ENCODE peak calls at places on chromosomes 12 and 14, in four cellular contexts. N is HS-5, X is astrocyte, W is tibial artery. E is an unnamed sample.

GRCh38 chr14:95431199-95432145 is 85.0 kb downstream of the SYNE3 start:
- DNase-seq in N (no peak), X (peak; percentile 4), W (no peak), E (no peak)

GRCh38 chr12:55002355-55002754 is 17.4 kb upstream of the NEUROD4 start:
- DNase-seq in N (no peak), X (no peak), W (no peak), E (no peak)

GRCh38 chr12:39103552-39104165 is 198.3 kb upstream of the CPNE8 start:
- DNase-seq in N (peak; percentile 40), X (peak; percentile 47), W (no peak), E (peak; percentile 66)

GRCh38 chr12:128381537-128381936 is 114.6 kb downstream of the TMEM132C start:
- DNase-seq in N (no peak), X (no peak), W (no peak), E (no peak)

GRCh38 chr12:13074396-13075113 is 28.9 kb downstream of the GSG1 start:
- DNase-seq in N (no peak), X (peak; percentile 56), W (no peak), E (no peak)

GRCh38 chr14:64501326-64502171 is 2.1 kb downstream of the ZBTB25 start:
- DNase-seq in N (no peak), X (peak; percentile 77), W (peak; percentile 77), E (peak; percentile 97)

GRCh38 chr12:1917172-1918070 is 1.0 kb downstream of the CACNA2D4 start:
- DNase-seq in N (no peak), X (no peak), W (no peak), E (no peak)

GRCh38 chr14:60753264-60754126 is 18.9 kb downstream of the MNAT1 start:
- DNase-seq in N (no peak), X (peak; percentile 43), W (no peak), E (peak; percentile 47)

GRCh38 chr14:53814371-53814770 is 142.3 kb downstream of the BMP4 start:
- DNase-seq in N (no peak), X (no peak), W (no peak), E (no peak)

GRCh38 chr14:102249041-102249440 is 55.9 kb downstream of the MOK start:
- DNase-seq in N (no peak), X (peak; percentile 86), W (no peak), E (peak; percentile 78)

GRCh38 chr12:122963928-122964240 is 2.4 kb downstream of the ABCB9 start:
- DNase-seq in N (no peak), X (peak; percentile 44), W (no peak), E (no peak)

GRCh38 chr12:107992870-107993451 is 136.1 kb upstream of the WSCD2 start:
- DNase-seq in N (peak; percentile 6), X (peak; percentile 5), W (no peak), E (peak; percentile 34)

GRCh38 chr14:73744175-73744867 is 30.1 kb upstream of the PNMA1 start:
- DNase-seq in N (no peak), X (no peak), W (no peak), E (peak; percentile 47)

GRCh38 chr12:88418856-88419497 is 161.3 kb downstream of the KITLG start:
- DNase-seq in N (peak; percentile 49), X (peak; percentile 54), W (no peak), E (peak; percentile 39)

GRCh38 chr14:23430733-23431105 is 4.7 kb downstream of the MYH7 start:
- DNase-seq in N (no peak), X (peak; percentile 4), W (peak; percentile 12), E (peak; percentile 62)

GRCh38 chr14:99035268-99035667 is 236.7 kb downstream of the BCL11B start:
- DNase-seq in N (no peak), X (peak; percentile 31), W (peak; percentile 75), E (peak; percentile 42)

GRCh38 chr14:90777830-90778467 is 38.3 kb downstream of the TTC7B start:
- DNase-seq in N (no peak), X (no peak), W (no peak), E (no peak)

GRCh38 chr14:77579065-77579464 is 37.4 kb downstream of the SPTLC2 start:
- DNase-seq in N (peak; percentile 33), X (no peak), W (no peak), E (no peak)

GRCh38 chr12:10409387-10409786 is at the start of gene KLRC4:
- DNase-seq in N (peak; percentile 15), X (no peak), W (no peak), E (peak; percentile 11)

GRCh38 chr14:103625361-103626095 is 3.5 kb upstream of the KLC1 start:
- DNase-seq in N (no peak), X (no peak), W (no peak), E (no peak)

GRCh38 chr12:57496822-57497221 is 9.0 kb downstream of the MARS1 start:
- DNase-seq in N (no peak), X (no peak), W (no peak), E (no peak)